ENCODE peak calls at places on chromosomes 4 and X, in five cellular contexts. L is upper lobe of right lung, R is psoas muscle, H is Peyer's patch, Q is spleen. D is an unnamed sample. For H3K4me1, the result is how much of the 10 kb centered on the place peaks cover.

GRCh38 chr4:177292171-177292570 is 17.5 kb upstream of the NEIL3 start:
- DNase-seq in L (no peak), H (no peak), Q (no peak), R (no peak), D (no peak)

GRCh38 chrX:38275615-38276014 is 51.7 kb downstream of the RPGR start:
- DNase-seq in Q (no peak), L (no peak), H (no peak), R (no peak), D (no peak)

GRCh38 chr4:41426523-41426922 is 111.4 kb upstream of the LIMCH1 start:
- DNase-seq in Q (no peak), R (no peak), L (no peak), H (no peak), D (no peak)

GRCh38 chr4:74671074-74671698 is 123.1 kb downstream of the BTC start:
- DNase-seq in H (no peak), Q (no peak), R (no peak), L (no peak), D (no peak)

GRCh38 chr4:39732728-39733127 is 34.8 kb downstream of the UBE2K start:
- DNase-seq in L (no peak), H (no peak), R (no peak), Q (no peak), D (no peak)

GRCh38 chr4:98780111-98780549 is 121.7 kb upstream of the TSPAN5 start:
- DNase-seq in H (no peak), Q (no peak), R (no peak), L (no peak), D (no peak)

GRCh38 chr4:1337376-1337831 is 9.6 kb upstream of the UVSSA start:
- DNase-seq in R (no peak), Q (peak), L (no peak), H (no peak), D (no peak)

GRCh38 chrX:11138498-11139390 is 27.6 kb downstream of the HCCS start:
- DNase-seq in Q (peak), H (no peak), L (no peak), R (no peak), D (no peak)

GRCh38 chr4:74055498-74055897 is 17.0 kb upstream of the CXCL3 start:
- DNase-seq in H (no peak), R (no peak), L (no peak), Q (no peak), D (no peak)

GRCh38 chrX:153692611-153693156 is 5.0 kb downstream of the SLC6A8 start:
- DNase-seq in H (no peak), Q (peak), L (no peak), R (peak), D (no peak)

GRCh38 chrX:150575415-150575814 is 7.0 kb downstream of the MTM1 start:
- DNase-seq in R (no peak), Q (no peak), L (no peak), H (no peak), D (no peak)

GRCh38 chr4:31078661-31079060 is 358.5 kb downstream of the PCDH7 start:
- DNase-seq in H (no peak), Q (no peak), L (no peak), R (no peak), D (no peak)

GRCh38 chr4:30754021-30754420 is 33.9 kb downstream of the PCDH7 start:
- DNase-seq in H (no peak), R (no peak), L (no peak), Q (no peak), D (no peak)

GRCh38 chr4:147740176-147740575 is 8.3 kb downstream of the ARHGAP10 start:
- DNase-seq in H (no peak), Q (no peak), R (no peak), L (no peak), D (no peak)

GRCh38 chrX:106404512-106404911 is 207.3 kb upstream of the RADX start:
- DNase-seq in R (no peak), Q (no peak), L (no peak), H (no peak), D (no peak)

GRCh38 chrX:31591355-31591754 is 519.5 kb upstream of the FTHL17 start:
- DNase-seq in L (no peak), R (no peak), Q (no peak), H (no peak), D (no peak)

GRCh38 chr4:94480362-94480951 is 28.7 kb downstream of the PDLIM5 start:
- DNase-seq in L (no peak), R (no peak), Q (no peak), H (no peak), D (no peak)

GRCh38 chrX:51496501-51497291 is at the start of gene NUDT11:
- DNase-seq in L (peak), R (peak), Q (peak), H (peak), D (peak)

GRCh38 chrX:68718443-68718820 is 71.0 kb downstream of the STARD8 start:
- DNase-seq in Q (peak), L (no peak), R (peak), H (no peak), D (no peak)

GRCh38 chr4:189785257-189785656 is 155.4 kb upstream of the FRG1 start:
- DNase-seq in H (no peak), Q (no peak), L (no peak), R (no peak), D (no peak)

GRCh38 chrX:127313638-127314037 is 494.1 kb downstream of the PRR32 start:
- DNase-seq in L (no peak), H (no peak), R (no peak), Q (no peak), D (no peak)

GRCh38 chr4:186150926-186151325 is 40.4 kb upstream of the CYP4V2 start:
- DNase-seq in R (no peak), Q (no peak), L (no peak), H (no peak), D (no peak)

GRCh38 chr4:52883183-52883621 is 21.1 kb downstream of the RASL11B start:
- DNase-seq in Q (no peak), L (no peak), H (no peak), R (no peak), D (no peak)

GRCh38 chrX:9832811-9833210 is 46.6 kb downstream of the SHROOM2 start:
- DNase-seq in Q (no peak), H (no peak), R (no peak), L (no peak), D (no peak)

GRCh38 chr4:184309241-184310170 is 91.8 kb upstream of the ENPP6 start:
- DNase-seq in H (no peak), Q (no peak), R (no peak), L (no peak), D (no peak)

GRCh38 chrX:119187298-119187697 is 48.8 kb upstream of the PGRMC1 start:
- DNase-seq in H (no peak), R (no peak), Q (no peak), L (no peak), D (no peak)

GRCh38 chrX:30246769-30247489 is at the start of gene MAGEB1:
- DNase-seq in L (no peak), H (no peak), R (no peak), Q (no peak), D (no peak)

GRCh38 chr4:86543560-86544312 is 50.4 kb upstream of the PTPN13 start:
- DNase-seq in R (no peak), H (no peak), Q (no peak), L (no peak), D (no peak)

GRCh38 chr4:112055100-112055499 is 90.2 kb upstream of the FAM241A start:
- DNase-seq in H (no peak), R (no peak), Q (no peak), L (no peak), D (no peak)
- H3K4me1 ChIP-seq in H (under half), R (under half), Q (under half), L (under half), D (under half)

DNA sequence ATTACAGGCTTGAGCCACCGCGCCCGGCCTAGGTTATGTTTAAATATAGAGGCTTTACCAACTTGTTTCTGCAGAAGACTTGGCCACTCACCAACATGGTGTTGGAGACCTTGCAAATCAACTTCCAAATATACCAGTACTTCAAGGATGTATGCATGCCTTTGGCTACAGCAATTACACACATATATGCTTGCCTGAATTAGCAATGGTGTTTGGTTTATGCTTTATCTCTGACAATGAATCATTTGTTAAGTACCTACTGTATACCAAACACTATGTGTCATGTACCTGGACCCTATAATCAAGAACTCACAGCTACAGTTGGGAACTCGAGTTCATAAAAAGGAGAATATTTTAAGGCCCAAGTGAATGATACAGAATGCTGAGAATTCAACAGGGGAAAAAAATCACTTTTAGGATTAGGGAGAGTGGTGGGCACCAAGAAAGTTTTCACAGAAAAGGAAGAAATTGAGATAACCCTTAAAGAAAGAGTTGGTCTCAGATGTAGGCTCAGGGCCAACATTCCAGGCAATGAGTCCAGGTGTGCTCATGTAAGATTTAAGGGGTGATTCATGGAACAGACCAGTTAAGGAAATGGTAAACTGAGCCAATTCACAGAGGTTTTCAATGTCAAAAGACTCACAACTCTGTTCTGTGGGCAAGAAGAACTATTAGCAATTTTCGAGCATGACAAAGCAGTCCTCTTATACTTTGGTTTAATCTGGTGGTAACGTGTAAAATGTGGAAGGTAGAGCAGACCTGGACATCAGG is 98.9 kb downstream of the BCOR start:
- DNase-seq in L (no peak), H (no peak), Q (no peak), R (no peak), D (no peak)
- H3K4me1 ChIP-seq in L (under half), H (under half), Q (under half), R (under half), D (under half)

GRCh38 chr4:8013976-8014726 is 74.5 kb upstream of the AFAP1 start:
- DNase-seq in R (peak), L (no peak), H (no peak), Q (no peak), D (no peak)
- H3K4me1 ChIP-seq in R (under half), L (under half), H (under half), Q (under half), D (under half)

DNA sequence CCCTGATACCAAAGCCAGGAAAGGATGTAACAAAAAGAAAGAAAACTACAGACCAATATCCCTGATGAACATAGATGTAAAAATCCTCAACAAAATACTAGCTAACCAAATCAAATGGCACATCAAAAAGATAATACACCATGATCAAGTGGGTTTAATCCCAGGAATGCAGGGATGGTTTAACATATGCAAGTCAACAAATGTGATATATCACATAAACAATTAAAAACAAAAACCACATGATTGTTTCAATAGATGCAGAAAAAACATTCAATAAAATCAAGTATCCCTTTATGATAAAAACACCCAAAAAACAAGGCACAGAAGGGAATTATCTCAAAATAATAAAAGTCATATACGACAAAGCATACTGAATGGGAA is 31.5 kb downstream of the ELF2 start:
- DNase-seq in L (no peak), H (no peak), Q (no peak), R (no peak), D (no peak)
- H3K4me1 ChIP-seq in L (under half), H (under half), Q (under half), R (half or more), D (under half)

GRCh38 chr4:2482192-2482591 is 13.3 kb downstream of the RNF4 start:
- DNase-seq in R (no peak), H (no peak), Q (no peak), L (no peak), D (no peak)

GRCh38 chr4:2482693-2483092 is 13.8 kb downstream of the RNF4 start:
- DNase-seq in H (peak), Q (no peak), R (peak), L (no peak), D (peak)

GRCh38 chr4:2483237-2483636 is 14.3 kb downstream of the RNF4 start:
- DNase-seq in Q (no peak), R (no peak), H (no peak), L (no peak), D (no peak)

GRCh38 chr4:2480649-2481048 is 11.7 kb downstream of the RNF4 start:
- DNase-seq in Q (no peak), R (no peak), L (no peak), H (no peak), D (no peak)

DNA sequence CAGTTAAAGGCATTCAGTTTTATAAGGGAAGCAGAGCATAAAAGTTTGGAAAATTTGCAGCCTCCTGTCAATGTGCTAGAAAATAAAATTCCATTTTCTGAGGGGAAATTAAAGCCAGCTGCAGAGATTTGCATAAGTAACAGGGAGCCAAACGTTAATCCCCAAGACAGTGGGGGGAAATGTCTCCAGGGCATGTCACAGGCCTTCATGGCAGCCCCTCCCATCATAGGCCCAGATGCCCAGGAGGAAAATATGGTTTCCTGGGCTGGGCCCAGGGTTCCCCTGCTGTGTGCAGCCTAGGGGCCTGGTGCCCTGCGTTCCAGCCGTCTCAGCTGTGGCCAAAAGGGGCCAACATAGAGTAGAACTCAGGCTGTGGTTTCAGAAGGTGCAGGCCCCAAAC is 9.3 kb downstream of the RNF4 start:
- DNase-seq in Q (peak), H (no peak), R (no peak), L (no peak), D (no peak)
- H3K4me1 ChIP-seq in Q (half or more), H (under half), R (half or more), L (under half), D (under half)

GRCh38 chrX:49934148-49934547 is 11.8 kb downstream of the CLCN5 start:
- DNase-seq in Q (no peak), H (no peak), L (no peak), R (no peak), D (no peak)
- H3K4me1 ChIP-seq in Q (under half), H (under half), L (under half), R (under half), D (under half)

GRCh38 chr4:2812600-2812932 is 19.7 kb downstream of the SH3BP2 start:
- DNase-seq in H (no peak), Q (no peak), R (no peak), L (no peak), D (no peak)
- H3K4me1 ChIP-seq in H (under half), Q (half or more), R (under half), L (half or more), D (under half)

GRCh38 chr4:93201471-93201870 is 627.1 kb upstream of the ATOH1 start:
- DNase-seq in L (no peak), R (no peak), Q (no peak), H (no peak), D (no peak)

GRCh38 chr4:93203708-93204107 is 624.8 kb upstream of the ATOH1 start:
- DNase-seq in R (no peak), H (no peak), L (no peak), Q (no peak), D (no peak)

GRCh38 chr4:93199492-93199891 is 629.1 kb upstream of the ATOH1 start:
- DNase-seq in R (no peak), Q (no peak), H (no peak), L (no peak), D (no peak)
- H3K4me1 ChIP-seq in R (under half), Q (under half), H (under half), L (under half), D (under half)

GRCh38 chr4:120691106-120691505 is 231.4 kb downstream of the PRDM5 start:
- DNase-seq in Q (no peak), R (no peak), L (no peak), H (no peak), D (no peak)

GRCh38 chr4:120693817-120694216 is 228.7 kb downstream of the PRDM5 start:
- DNase-seq in H (no peak), Q (no peak), L (no peak), R (no peak), D (no peak)

GRCh38 chr4:120692964-120693363 is 229.6 kb downstream of the PRDM5 start:
- DNase-seq in R (no peak), Q (no peak), L (no peak), H (no peak), D (no peak)

GRCh38 chr4:120691536-120691935 is 231.0 kb downstream of the PRDM5 start:
- DNase-seq in R (no peak), Q (no peak), H (no peak), L (no peak), D (no peak)

GRCh38 chr4:120694973-120695372 is 227.6 kb downstream of the PRDM5 start:
- DNase-seq in Q (no peak), L (no peak), H (no peak), R (no peak), D (no peak)
- H3K4me1 ChIP-seq in Q (under half), L (under half), H (under half), R (under half), D (under half)